ENCODE peak calls at places on chromosomes 7 and 10, in ten cellular contexts. J, G, V, N, O, Z, R, W, A and S are unnamed samples.

GRCh38 chr7:98870807-98871491 is 1.1 kb upstream of the TMEM130 start:
- DNase-seq in V (no peak), R (no peak), G (no peak), A (no peak), N (no peak), Z (no peak), W (no peak), O (no peak), J (no peak), S (no peak)

GRCh38 chr7:55539380-55539779 is 32.9 kb downstream of the VOPP1 start:
- DNase-seq in O (no peak), G (peak), N (no peak), A (no peak), V (peak), W (no peak), J (no peak), Z (no peak), R (no peak), S (no peak)

GRCh38 chr10:114996542-114996941 is 58.5 kb downstream of the TRUB1 start:
- DNase-seq in A (no peak), N (no peak), R (no peak), W (no peak), J (no peak), V (no peak), G (no peak), Z (no peak), O (no peak), S (no peak)

GRCh38 chr7:129066290-129067131 is 11.6 kb upstream of the TNPO3 start:
- DNase-seq in N (no peak), G (no peak), O (no peak), A (no peak), W (no peak), R (no peak), Z (no peak), J (no peak), V (peak), S (no peak)

GRCh38 chr7:96089511-96089910 is 232.4 kb downstream of the SLC25A13 start:
- DNase-seq in V (no peak), R (no peak), J (no peak), W (no peak), N (no peak), G (no peak), O (no peak), Z (no peak), A (no peak), S (no peak)

GRCh38 chr7:156386097-156386496 is 254.5 kb upstream of the RNF32 start:
- DNase-seq in G (no peak), J (no peak), R (no peak), A (no peak), O (no peak), W (no peak), V (peak), N (no peak), Z (no peak), S (no peak)

GRCh38 chr10:121183241-121183640 is 332.1 kb downstream of the WDR11 start:
- DNase-seq in V (no peak), R (no peak), N (no peak), G (peak), W (no peak), A (peak), Z (no peak), J (peak), O (no peak), S (no peak)

GRCh38 chr10:114053946-114054345 is 10.3 kb downstream of the ADRB1 start:
- DNase-seq in Z (no peak), V (no peak), O (no peak), W (no peak), R (no peak), G (no peak), J (no peak), N (no peak), A (no peak), S (no peak)

GRCh38 chr10:13891542-13892431 is 305.0 kb downstream of the PRPF18 start:
- DNase-seq in Z (no peak), W (no peak), R (no peak), J (no peak), A (no peak), G (no peak), O (no peak), V (no peak), N (no peak), S (peak)

GRCh38 chr10:100838986-100839385 is 73.8 kb upstream of the SLF2 start:
- DNase-seq in V (no peak), W (no peak), Z (no peak), N (no peak), A (no peak), O (no peak), G (no peak), R (no peak), J (no peak), S (no peak)

GRCh38 chr7:4931932-4932331 is 27.1 kb downstream of the MMD2 start:
- DNase-seq in Z (peak), A (peak), O (no peak), G (no peak), N (no peak), J (peak), V (no peak), R (peak), W (no peak), S (no peak)

GRCh38 chr10:47457826-47458225 is 26.1 kb downstream of the ANXA8 start:
- DNase-seq in A (no peak), V (no peak), W (no peak), Z (no peak), R (no peak), N (no peak), G (no peak), J (no peak), O (no peak), S (no peak)

GRCh38 chr7:107494910-107495309 is 25.1 kb downstream of the GPR22 start:
- DNase-seq in O (no peak), G (no peak), A (no peak), N (no peak), R (no peak), V (no peak), Z (no peak), J (no peak), W (no peak), S (no peak)

GRCh38 chr7:28020302-28020940 is 160.2 kb downstream of the JAZF1 start:
- DNase-seq in R (peak), Z (peak), J (peak), V (peak), A (peak), N (peak), G (peak), O (no peak), W (peak), S (peak)

GRCh38 chr10:29926649-29927048 is 132.7 kb downstream of the JCAD start:
- DNase-seq in N (no peak), Z (no peak), R (peak), J (no peak), G (no peak), A (no peak), V (no peak), O (no peak), W (no peak), S (no peak)

GRCh38 chr7:121000091-121000983 is 11.8 kb downstream of the CPED1 start:
- DNase-seq in J (no peak), O (no peak), N (no peak), A (no peak), G (no peak), Z (no peak), V (no peak), R (no peak), W (no peak), S (no peak)

GRCh38 chr7:100655908-100656674 is at the start of gene ACTL6B:
- DNase-seq in A (peak), J (peak), Z (no peak), V (no peak), G (peak), W (peak), N (peak), O (no peak), R (peak), S (peak)

GRCh38 chr7:92448185-92448747 is 984 bp downstream of the GATAD1 start:
- DNase-seq in N (peak), G (peak), W (no peak), R (peak), V (no peak), Z (peak), A (peak), O (peak), J (peak), S (peak)

GRCh38 chr10:20247858-20248257 is 431.6 kb downstream of the PLXDC2 start:
- DNase-seq in V (no peak), G (no peak), N (no peak), J (no peak), W (no peak), R (no peak), Z (no peak), O (no peak), A (no peak), S (no peak)

GRCh38 chr7:22564511-22565045 is 64.6 kb upstream of the STEAP1B start:
- DNase-seq in J (peak), Z (no peak), V (no peak), G (no peak), O (no peak), W (no peak), R (no peak), N (no peak), A (peak), S (no peak)

GRCh38 chr7:66505531-66506451 is 122.9 kb upstream of the KCTD7 start:
- DNase-seq in W (peak), G (no peak), A (no peak), J (no peak), Z (no peak), O (no peak), R (peak), N (no peak), V (no peak), S (no peak)